ENCODE peak calls at places on chromosome 16, in four cellular contexts. L, I, A and C are unnamed samples.

GRCh38 chr16:4517812-4518211 is 20.8 kb downstream of the CDIP1 start:
- DNase-seq in L (peak), I (no peak), A (no peak), C (no peak)

GRCh38 chr16:71796501-71796900 is 12.1 kb downstream of the AP1G1 start:
- DNase-seq in L (no peak), A (no peak), I (no peak), C (no peak)

GRCh38 chr16:80319181-80319580 is 221.6 kb upstream of the DYNLRB2 start:
- DNase-seq in I (no peak), L (no peak), A (no peak), C (no peak)

GRCh38 chr16:30369091-30369937 is 980 bp downstream of the TBC1D10B start:
- DNase-seq in A (no peak), L (no peak), I (no peak), C (no peak)

GRCh38 chr16:87720411-87720810 is 45.4 kb downstream of the KLHDC4 start:
- DNase-seq in L (no peak), A (no peak), I (no peak), C (no peak)

GRCh38 chr16:67719778-67720144 is 645 bp upstream of the GFOD2 start:
- DNase-seq in L (peak), I (peak), A (peak), C (peak)

GRCh38 chr16:4612474-4612931 is 2.2 kb downstream of the UBALD1 start:
- DNase-seq in A (no peak), L (no peak), I (no peak), C (no peak)

GRCh38 chr16:1024126-1024525 is 42.6 kb downstream of the SOX8 start:
- DNase-seq in I (no peak), A (no peak), L (no peak), C (no peak)

GRCh38 chr16:48330847-48331204 is 54.4 kb downstream of the SIAH1 start:
- DNase-seq in A (no peak), I (no peak), L (no peak), C (no peak)